ENCODE peak calls at places on chromosomes 1 and 21, in ten cellular contexts. P is breast epithelium, C is endothelial cell of umbilical vein, Y is GM12878, K is HepG2, B is spleen, Z is H1, V is upper lobe of left lung, D is transverse colon, O is suprapubic skin. S is an unnamed sample.

GRCh38 chr21:44013380-44014088 is 1.4 kb downstream of the TRAPPC10 start:
- DNase-seq in B (no peak), V (no peak), D (peak; percentile 23), Y (peak; percentile 32), Z (no peak), C (peak; percentile 37), P (no peak), O (peak; percentile 46), K (no peak), S (no peak)

GRCh38 chr21:43877936-43878575 is 13.0 kb downstream of the AGPAT3 start:
- DNase-seq in B (peak; percentile 58), P (no peak), D (no peak), Y (no peak), K (no peak), O (no peak), Z (no peak), V (no peak), C (no peak), S (no peak)

GRCh38 chr1:214516434-214517326 is 34.7 kb downstream of the PTPN14 start:
- DNase-seq in O (no peak), C (no peak), D (no peak), K (peak; percentile 77), B (no peak), P (no peak), Z (no peak), Y (no peak), V (no peak), S (peak; percentile 33)

GRCh38 chr1:66365628-66366027 is 168.3 kb upstream of the SGIP1 start:
- DNase-seq in Y (no peak), O (no peak), Z (no peak), P (no peak), D (no peak), K (no peak), B (no peak), C (no peak), V (no peak), S (no peak)

GRCh38 chr1:64231153-64231552 is 27.7 kb downstream of the UBE2U start:
- DNase-seq in Y (no peak), V (no peak), C (no peak), Z (no peak), P (no peak), D (no peak), O (no peak), B (no peak), K (peak; percentile 59), S (no peak)

GRCh38 chr1:234731371-234732085 is 121.5 kb upstream of the IRF2BP2 start:
- DNase-seq in Z (no peak), B (peak; percentile 83), Y (peak; percentile 68), P (no peak), C (peak; percentile 80), O (peak; percentile 69), K (peak; percentile 59), D (no peak), V (no peak), S (no peak)

GRCh38 chr1:3426956-3427535 is 27.4 kb upstream of the ARHGEF16 start:
- DNase-seq in Z (no peak), B (no peak), Y (no peak), K (no peak), O (no peak), P (no peak), D (no peak), V (no peak), C (no peak), S (no peak)

GRCh38 chr1:94683886-94684285 is 136.3 kb upstream of the SLC44A3 start:
- DNase-seq in C (no peak), P (no peak), B (no peak), V (no peak), Z (no peak), K (no peak), D (no peak), O (no peak), Y (no peak), S (no peak)

GRCh38 chr1:245566952-245567351 is 412.2 kb downstream of the KIF26B start:
- DNase-seq in Z (no peak), Y (no peak), D (no peak), C (no peak), P (no peak), V (no peak), K (no peak), O (no peak), B (no peak), S (no peak)

GRCh38 chr1:199122532-199123311 is 483.9 kb downstream of the PTPRC start:
- DNase-seq in Z (no peak), P (no peak), Y (no peak), K (no peak), D (no peak), B (no peak), O (no peak), V (no peak), C (no peak), S (no peak)

GRCh38 chr21:23543334-23543733 is 2063.9 kb downstream of the MRPL39 start:
- DNase-seq in B (no peak), K (no peak), V (no peak), O (no peak), P (no peak), C (no peak), D (no peak), Z (no peak), Y (no peak), S (no peak)

GRCh38 chr1:39102537-39103320 is 76.6 kb downstream of the NDUFS5 start:
- DNase-seq in B (no peak), O (no peak), P (no peak), K (peak; percentile 53), D (peak; percentile 30), Y (peak; percentile 84), Z (no peak), C (peak; percentile 74), V (no peak), S (no peak)
- H3K4me3 ChIP-seq in B (peak overlapping the region; percentile 4), O (no peak overlapping the region), P (no peak overlapping the region), K (no peak overlapping the region), D (no peak overlapping the region), Y (peak overlapping the region; percentile 94), Z (peak overlapping the region; percentile 8), C (no peak overlapping the region), V (no peak overlapping the region), S (no peak overlapping the region)

DNA sequence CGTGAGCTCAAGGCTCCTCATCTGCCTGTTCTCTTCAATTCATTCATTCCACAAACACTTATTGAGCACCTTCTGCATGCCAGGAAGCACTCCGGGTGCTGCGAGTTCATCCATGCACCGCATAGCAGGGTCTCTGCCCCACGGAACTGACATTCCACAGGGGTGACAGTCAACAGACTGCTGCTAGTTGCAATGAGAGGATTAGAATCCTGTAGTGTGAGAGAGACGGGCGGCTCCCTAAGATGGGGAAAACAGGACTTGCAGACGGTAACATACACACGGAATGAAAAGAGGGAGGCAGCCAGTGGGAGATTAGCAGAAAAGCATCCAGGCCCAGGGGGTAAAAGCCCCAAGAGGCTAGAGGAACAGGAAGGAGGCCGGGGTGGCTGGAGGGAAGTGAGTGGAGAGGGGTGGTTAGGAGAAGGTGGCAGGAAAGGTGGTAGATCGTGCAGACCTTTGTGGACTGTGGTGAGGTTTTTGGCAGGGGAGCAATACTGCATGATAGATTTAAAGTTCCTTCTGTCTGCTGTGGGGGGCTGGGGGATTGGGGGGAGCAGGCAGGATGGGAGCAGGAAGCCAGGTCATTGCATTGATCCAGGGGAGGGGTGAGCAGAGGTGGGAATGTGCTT is 6.6 kb downstream of the TNFRSF8 start:
- DNase-seq in B (no peak), Z (no peak), O (no peak), V (no peak), C (no peak), K (no peak), Y (no peak), P (no peak), D (no peak), S (no peak)
- TF ChIP-seq POLR2AphosphoS5 in B (no peak), Z (no peak), O (no peak), V (no peak), C (no peak), K (no peak), Y (no peak), P (no peak), D (no peak), S (no peak)

GRCh38 chr1:212791676-212792395 is at the start of the genes NSL1 and TATDN3:
- DNase-seq in Z (peak; percentile 75), B (peak; percentile 97), Y (peak; percentile 90), O (peak; percentile 93), V (peak; percentile 93), P (peak; percentile 89), K (peak; percentile 93), D (peak; percentile 94), C (peak; percentile 95), S (peak; percentile 90)
- TF ChIP-seq POLR2A in Z (peak; percentile 97), B (peak; percentile 84), Y (peak; percentile 99), O (peak; percentile 71), V (peak; percentile 24), P (peak; percentile 76), K (peak; percentile 84), D (peak; percentile 89), C (peak; percentile 92), S (no peak)

DNA sequence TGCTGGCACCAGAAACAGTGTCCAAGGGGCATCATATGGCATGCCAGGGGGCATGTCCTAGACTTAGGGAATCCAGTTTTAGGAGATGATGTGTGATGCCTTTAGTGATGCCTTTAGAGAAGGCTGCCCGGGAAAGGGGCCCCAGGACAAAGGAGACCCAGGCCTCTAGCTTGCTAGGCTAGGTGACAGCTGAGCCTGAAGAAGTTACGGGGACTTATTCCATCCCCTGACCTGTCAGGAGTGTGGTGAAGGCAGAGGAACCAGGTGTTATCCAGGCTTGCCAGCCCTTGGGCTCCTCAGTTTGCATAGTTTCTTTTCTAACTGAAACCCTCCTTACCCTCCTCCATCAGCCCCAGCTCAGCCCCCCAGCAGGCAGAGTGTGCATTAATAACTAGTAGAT is 269.7 kb upstream of the CSF3R start:
- DNase-seq in O (no peak), Z (no peak), Y (no peak), B (peak; percentile 11), C (no peak), K (no peak), P (no peak), D (no peak), V (no peak), S (no peak)
- H3K4me3 ChIP-seq in O (no peak overlapping the region), Z (no peak overlapping the region), Y (no peak overlapping the region), B (no peak overlapping the region), C (no peak overlapping the region), K (no peak overlapping the region), P (no peak overlapping the region), D (no peak overlapping the region), V (no peak overlapping the region), S (no peak overlapping the region)